ENCODE peak calls at places on chromosomes 3 and 15, in ten cellular contexts. One of them, this sample, is unnamed.

GRCh38 chr15:29701151-29701550 is 121.1 kb downstream of the TJP1 start:
- DNase-seq in NB4: no peak
- DNase-seq in astrocyte of the spinal cord: no peak
- DNase-seq in lower leg skin: no peak
- DNase-seq in progenitor cell of endocrine pancreas: no peak
- DNase-seq in thoracic aorta: no peak
- DNase-seq in fibroblast of the aortic adventitia: no peak
- DNase-seq in cardiac muscle cell: no peak
- DNase-seq in adrenal gland: no peak
- DNase-seq in B cell: no peak
- DNase-seq in this sample: no peak

GRCh38 chr3:146157325-146158060 is 3.5 kb downstream of the PLOD2 start:
- DNase-seq in adrenal gland: no peak
- DNase-seq in B cell: no peak
- DNase-seq in thoracic aorta: no peak
- DNase-seq in progenitor cell of endocrine pancreas: no peak
- DNase-seq in cardiac muscle cell: no peak
- DNase-seq in fibroblast of the aortic adventitia: no peak
- DNase-seq in astrocyte of the spinal cord: no peak
- DNase-seq in lower leg skin: no peak
- DNase-seq in NB4: no peak
- DNase-seq in this sample: no peak

GRCh38 chr3:188099907-188100306 is 54.0 kb upstream of the LPP start:
- DNase-seq in lower leg skin: no peak
- DNase-seq in B cell: no peak
- DNase-seq in fibroblast of the aortic adventitia: no peak
- DNase-seq in astrocyte of the spinal cord: no peak
- DNase-seq in progenitor cell of endocrine pancreas: no peak
- DNase-seq in NB4: no peak
- DNase-seq in cardiac muscle cell: no peak
- DNase-seq in thoracic aorta: no peak
- DNase-seq in adrenal gland: no peak
- DNase-seq in this sample: no peak

GRCh38 chr15:40398413-40398873 is 7.2 kb upstream of the IVD start:
- DNase-seq in cardiac muscle cell: no peak
- DNase-seq in adrenal gland: no peak
- DNase-seq in lower leg skin: no peak
- DNase-seq in astrocyte of the spinal cord: no peak
- DNase-seq in B cell: no peak
- DNase-seq in NB4: peak; percentile 93
- DNase-seq in fibroblast of the aortic adventitia: no peak
- DNase-seq in progenitor cell of endocrine pancreas: no peak
- DNase-seq in thoracic aorta: no peak
- DNase-seq in this sample: peak; percentile 52

GRCh38 chr15:58392141-58392540 is 39.6 kb upstream of the LIPC start:
- DNase-seq in progenitor cell of endocrine pancreas: no peak
- DNase-seq in thoracic aorta: no peak
- DNase-seq in NB4: no peak
- DNase-seq in adrenal gland: no peak
- DNase-seq in cardiac muscle cell: no peak
- DNase-seq in lower leg skin: no peak
- DNase-seq in fibroblast of the aortic adventitia: no peak
- DNase-seq in B cell: no peak
- DNase-seq in astrocyte of the spinal cord: no peak
- DNase-seq in this sample: no peak

GRCh38 chr3:107431048-107431297 is 53.7 kb downstream of the CCDC54 start:
- DNase-seq in progenitor cell of endocrine pancreas: no peak
- DNase-seq in cardiac muscle cell: no peak
- DNase-seq in astrocyte of the spinal cord: no peak
- DNase-seq in B cell: peak; percentile 52
- DNase-seq in NB4: peak; percentile 42
- DNase-seq in thoracic aorta: no peak
- DNase-seq in adrenal gland: peak; percentile 59
- DNase-seq in lower leg skin: no peak
- DNase-seq in fibroblast of the aortic adventitia: no peak
- DNase-seq in this sample: peak; percentile 58

GRCh38 chr3:10292505-10293419 is at the start of gene GHRL:
- DNase-seq in fibroblast of the aortic adventitia: peak; percentile 27
- DNase-seq in NB4: peak; percentile 97
- DNase-seq in cardiac muscle cell: peak; percentile 53
- DNase-seq in adrenal gland: no peak
- DNase-seq in astrocyte of the spinal cord: no peak
- DNase-seq in lower leg skin: no peak
- DNase-seq in progenitor cell of endocrine pancreas: no peak
- DNase-seq in B cell: peak; percentile 76
- DNase-seq in thoracic aorta: no peak
- DNase-seq in this sample: no peak

GRCh38 chr15:55742927-55743614 is at the start of gene PRTG:
- DNase-seq in astrocyte of the spinal cord: peak; percentile 82
- DNase-seq in B cell: peak; percentile 37
- DNase-seq in NB4: no peak
- DNase-seq in adrenal gland: peak; percentile 71
- DNase-seq in progenitor cell of endocrine pancreas: peak; percentile 88
- DNase-seq in thoracic aorta: peak; percentile 22
- DNase-seq in fibroblast of the aortic adventitia: peak; percentile 75
- DNase-seq in lower leg skin: no peak
- DNase-seq in cardiac muscle cell: peak; percentile 91
- DNase-seq in this sample: no peak

GRCh38 chr3:12522721-12523120 is 22.6 kb downstream of the MKRN2OS start:
- DNase-seq in cardiac muscle cell: no peak
- DNase-seq in astrocyte of the spinal cord: no peak
- DNase-seq in adrenal gland: peak; percentile 22
- DNase-seq in progenitor cell of endocrine pancreas: no peak
- DNase-seq in NB4: no peak
- DNase-seq in lower leg skin: no peak
- DNase-seq in B cell: no peak
- DNase-seq in thoracic aorta: no peak
- DNase-seq in fibroblast of the aortic adventitia: no peak
- DNase-seq in this sample: no peak

GRCh38 chr3:46998852-46999515 is 19.5 kb downstream of the NBEAL2 start:
- DNase-seq in astrocyte of the spinal cord: no peak
- DNase-seq in lower leg skin: no peak
- DNase-seq in B cell: peak; percentile 30
- DNase-seq in thoracic aorta: no peak
- DNase-seq in NB4: no peak
- DNase-seq in fibroblast of the aortic adventitia: no peak
- DNase-seq in adrenal gland: no peak
- DNase-seq in cardiac muscle cell: no peak
- DNase-seq in progenitor cell of endocrine pancreas: no peak
- DNase-seq in this sample: no peak

DNA sequence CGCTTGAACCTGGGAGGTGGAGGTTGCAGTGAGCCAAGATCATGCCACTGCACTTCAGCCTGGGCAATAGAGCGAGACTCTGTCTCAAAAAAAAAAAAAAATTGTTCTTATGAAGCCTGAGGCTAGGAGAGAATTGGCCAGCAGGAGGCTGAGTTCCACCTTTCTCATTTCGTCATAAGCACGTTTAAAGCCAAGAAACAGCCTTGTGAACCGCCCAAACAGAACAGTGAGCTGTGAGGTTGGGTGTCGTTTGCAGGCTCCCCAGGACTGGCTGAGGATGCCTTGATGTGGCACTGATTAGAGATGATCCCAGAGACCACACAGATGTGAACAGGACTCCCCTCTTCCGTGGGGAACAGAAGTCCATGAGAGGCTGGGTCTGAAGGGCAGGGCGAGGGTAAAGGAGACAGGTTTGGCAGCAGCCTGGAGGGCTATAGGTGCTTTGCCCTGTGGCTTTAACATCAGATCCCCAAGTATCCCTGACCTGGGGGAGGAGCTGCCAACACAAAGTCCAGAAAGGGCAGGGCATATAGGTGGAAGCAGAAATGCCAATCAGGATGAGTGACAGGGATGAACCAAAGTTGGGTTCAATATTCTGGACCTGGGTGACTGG is 52.9 kb downstream of the CLEC3B start:
- DNase-seq in B cell: no peak
- DNase-seq in NB4: peak; percentile 64
- DNase-seq in astrocyte of the spinal cord: no peak
- DNase-seq in thoracic aorta: no peak
- DNase-seq in fibroblast of the aortic adventitia: peak; percentile 70
- DNase-seq in lower leg skin: no peak
- DNase-seq in adrenal gland: no peak
- DNase-seq in cardiac muscle cell: peak; percentile 66
- DNase-seq in progenitor cell of endocrine pancreas: no peak
- DNase-seq in this sample: no peak
- TF ChIP-seq CTCF in B cell: no peak
- TF ChIP-seq CTCF in NB4: peak; percentile 10
- TF ChIP-seq CTCF in astrocyte of the spinal cord: peak; percentile 29
- TF ChIP-seq CTCF in thoracic aorta: no peak
- TF ChIP-seq CTCF in fibroblast of the aortic adventitia: peak; percentile 45
- TF ChIP-seq CTCF in lower leg skin: no peak
- TF ChIP-seq CTCF in adrenal gland: no peak
- TF ChIP-seq CTCF in cardiac muscle cell: peak; percentile 34
- TF ChIP-seq CTCF in progenitor cell of endocrine pancreas: peak; percentile 33
- TF ChIP-seq CTCF in this sample: no peak

GRCh38 chr3:185733980-185734724 is 90.7 kb downstream of the IGF2BP2 start:
- DNase-seq in NB4: peak; percentile 73
- DNase-seq in B cell: no peak
- DNase-seq in thoracic aorta: no peak
- DNase-seq in adrenal gland: peak; percentile 58
- DNase-seq in progenitor cell of endocrine pancreas: peak; percentile 32
- DNase-seq in lower leg skin: peak; percentile 36
- DNase-seq in fibroblast of the aortic adventitia: peak; percentile 88
- DNase-seq in astrocyte of the spinal cord: peak; percentile 88
- DNase-seq in cardiac muscle cell: peak; percentile 88
- DNase-seq in this sample: peak; percentile 31
- TF ChIP-seq CTCF in NB4: peak; percentile 55
- TF ChIP-seq CTCF in B cell: no peak
- TF ChIP-seq CTCF in thoracic aorta: peak; percentile 20
- TF ChIP-seq CTCF in adrenal gland: peak; percentile 71
- TF ChIP-seq CTCF in progenitor cell of endocrine pancreas: peak; percentile 72
- TF ChIP-seq CTCF in lower leg skin: no peak
- TF ChIP-seq CTCF in fibroblast of the aortic adventitia: peak; percentile 70
- TF ChIP-seq CTCF in astrocyte of the spinal cord: peak; percentile 70
- TF ChIP-seq CTCF in cardiac muscle cell: peak; percentile 70
- TF ChIP-seq CTCF in this sample: no peak

DNA sequence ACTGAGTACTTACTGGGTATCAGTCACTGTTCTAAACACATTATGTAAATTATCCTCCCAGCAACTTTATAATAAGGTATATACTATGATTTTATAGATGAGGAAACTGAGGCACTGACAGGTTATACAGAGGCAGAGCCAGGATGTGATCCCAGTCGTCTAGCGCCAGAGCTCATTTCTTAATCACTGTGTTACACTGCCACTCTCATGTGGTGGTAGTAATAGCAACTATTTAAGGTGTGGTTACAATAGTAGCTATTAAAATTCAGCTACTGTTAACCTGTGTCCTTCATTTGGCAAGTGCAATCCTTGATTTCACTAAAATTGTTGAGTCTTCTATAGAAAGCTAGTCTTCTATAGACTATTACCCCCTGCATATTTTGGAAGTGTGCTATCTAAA is 43.1 kb upstream of the TRPC1 start:
- DNase-seq in thoracic aorta: no peak
- DNase-seq in NB4: no peak
- DNase-seq in fibroblast of the aortic adventitia: peak; percentile 1
- DNase-seq in astrocyte of the spinal cord: no peak
- DNase-seq in lower leg skin: no peak
- DNase-seq in progenitor cell of endocrine pancreas: no peak
- DNase-seq in B cell: no peak
- DNase-seq in cardiac muscle cell: no peak
- DNase-seq in adrenal gland: no peak
- DNase-seq in this sample: no peak
- TF ChIP-seq CTCF in thoracic aorta: no peak
- TF ChIP-seq CTCF in NB4: no peak
- TF ChIP-seq CTCF in fibroblast of the aortic adventitia: no peak
- TF ChIP-seq CTCF in astrocyte of the spinal cord: no peak
- TF ChIP-seq CTCF in lower leg skin: no peak
- TF ChIP-seq CTCF in progenitor cell of endocrine pancreas: no peak
- TF ChIP-seq CTCF in B cell: no peak
- TF ChIP-seq CTCF in cardiac muscle cell: no peak
- TF ChIP-seq CTCF in adrenal gland: no peak
- TF ChIP-seq CTCF in this sample: no peak

GRCh38 chr3:160617636-160618035 is 52.3 kb upstream of the KPNA4 start:
- DNase-seq in B cell: no peak
- DNase-seq in thoracic aorta: no peak
- DNase-seq in NB4: no peak
- DNase-seq in lower leg skin: no peak
- DNase-seq in adrenal gland: no peak
- DNase-seq in astrocyte of the spinal cord: no peak
- DNase-seq in fibroblast of the aortic adventitia: no peak
- DNase-seq in cardiac muscle cell: no peak
- DNase-seq in progenitor cell of endocrine pancreas: no peak
- DNase-seq in this sample: no peak
- TF ChIP-seq CTCF in B cell: no peak
- TF ChIP-seq CTCF in thoracic aorta: no peak
- TF ChIP-seq CTCF in NB4: no peak
- TF ChIP-seq CTCF in lower leg skin: no peak
- TF ChIP-seq CTCF in adrenal gland: no peak
- TF ChIP-seq CTCF in astrocyte of the spinal cord: no peak
- TF ChIP-seq CTCF in fibroblast of the aortic adventitia: peak; percentile 2
- TF ChIP-seq CTCF in cardiac muscle cell: no peak
- TF ChIP-seq CTCF in progenitor cell of endocrine pancreas: no peak
- TF ChIP-seq CTCF in this sample: no peak